ENCODE peak calls at places on chromosomes 5 and 9, in nine cellular contexts. One of them, this sample, is unnamed.
A peak's percentile ranks its signal among the peaks of the same experiment; 100 is the strongest.

GRCh38 chr9:69891696-69892095 is 71.1 kb downstream of the CFAP95 start:
- DNase-seq in cardiac muscle cell: no peak
- DNase-seq in aorta: no peak
- DNase-seq in heart left ventricle: no peak
- DNase-seq in neuronal stem cell: no peak
- DNase-seq in NT2/D1: no peak
- DNase-seq in lower lobe of right lung: no peak
- DNase-seq in DND-41: no peak
- DNase-seq in tibial artery: no peak
- DNase-seq in this sample: no peak

GRCh38 chr9:32384002-32384363 is 460 bp upstream of the ACO1 start:
- DNase-seq in aorta: no peak
- DNase-seq in cardiac muscle cell: no peak
- DNase-seq in lower lobe of right lung: no peak
- DNase-seq in heart left ventricle: no peak
- DNase-seq in DND-41: no peak
- DNase-seq in neuronal stem cell: no peak
- DNase-seq in NT2/D1: no peak
- DNase-seq in tibial artery: no peak
- DNase-seq in this sample: no peak

GRCh38 chr9:117714282-117714681 is 10.1 kb downstream of the TLR4 start:
- DNase-seq in DND-41: no peak
- DNase-seq in neuronal stem cell: no peak
- DNase-seq in tibial artery: no peak
- DNase-seq in cardiac muscle cell: no peak
- DNase-seq in lower lobe of right lung: no peak
- DNase-seq in NT2/D1: no peak
- DNase-seq in heart left ventricle: no peak
- DNase-seq in aorta: no peak
- DNase-seq in this sample: no peak

GRCh38 chr5:81207009-81207408 is 26.1 kb upstream of the CKMT2 start:
- DNase-seq in NT2/D1: no peak
- DNase-seq in cardiac muscle cell: peak; percentile 23
- DNase-seq in neuronal stem cell: no peak
- DNase-seq in aorta: no peak
- DNase-seq in DND-41: peak; percentile 16
- DNase-seq in heart left ventricle: no peak
- DNase-seq in tibial artery: no peak
- DNase-seq in lower lobe of right lung: no peak
- DNase-seq in this sample: no peak

GRCh38 chr9:115888131-115888530 is 265.5 kb upstream of the PAPPA start:
- DNase-seq in aorta: no peak
- DNase-seq in tibial artery: no peak
- DNase-seq in NT2/D1: no peak
- DNase-seq in neuronal stem cell: no peak
- DNase-seq in heart left ventricle: no peak
- DNase-seq in cardiac muscle cell: no peak
- DNase-seq in DND-41: no peak
- DNase-seq in lower lobe of right lung: no peak
- DNase-seq in this sample: no peak

GRCh38 chr9:90960941-90961340 is 159.3 kb downstream of the SYK start:
- DNase-seq in DND-41: no peak
- DNase-seq in heart left ventricle: no peak
- DNase-seq in neuronal stem cell: no peak
- DNase-seq in lower lobe of right lung: no peak
- DNase-seq in tibial artery: no peak
- DNase-seq in aorta: no peak
- DNase-seq in cardiac muscle cell: no peak
- DNase-seq in NT2/D1: no peak
- DNase-seq in this sample: no peak

GRCh38 chr9:35935755-35936509 is 22.0 kb downstream of the OR2S2 start:
- DNase-seq in DND-41: no peak
- DNase-seq in lower lobe of right lung: no peak
- DNase-seq in neuronal stem cell: no peak
- DNase-seq in aorta: no peak
- DNase-seq in tibial artery: no peak
- DNase-seq in NT2/D1: no peak
- DNase-seq in heart left ventricle: no peak
- DNase-seq in cardiac muscle cell: no peak
- DNase-seq in this sample: no peak

GRCh38 chr5:102450313-102450990 is 48.3 kb downstream of the SLCO6A1 start:
- DNase-seq in cardiac muscle cell: no peak
- DNase-seq in DND-41: no peak
- DNase-seq in lower lobe of right lung: no peak
- DNase-seq in aorta: no peak
- DNase-seq in tibial artery: no peak
- DNase-seq in heart left ventricle: no peak
- DNase-seq in NT2/D1: peak; percentile 18
- DNase-seq in neuronal stem cell: no peak
- DNase-seq in this sample: no peak

GRCh38 chr5:168583742-168584482 is 4.7 kb upstream of the PANK3 start:
- DNase-seq in DND-41: no peak
- DNase-seq in tibial artery: no peak
- DNase-seq in aorta: no peak
- DNase-seq in heart left ventricle: no peak
- DNase-seq in cardiac muscle cell: no peak
- DNase-seq in NT2/D1: no peak
- DNase-seq in neuronal stem cell: no peak
- DNase-seq in lower lobe of right lung: no peak
- DNase-seq in this sample: no peak

GRCh38 chr9:117249799-117250198 is 165.1 kb downstream of the ASTN2 start:
- DNase-seq in lower lobe of right lung: no peak
- DNase-seq in cardiac muscle cell: no peak
- DNase-seq in aorta: no peak
- DNase-seq in tibial artery: no peak
- DNase-seq in neuronal stem cell: no peak
- DNase-seq in DND-41: no peak
- DNase-seq in NT2/D1: no peak
- DNase-seq in heart left ventricle: no peak
- DNase-seq in this sample: no peak

GRCh38 chr9:130765135-130766030 is 69.7 kb upstream of the ABL1 start:
- DNase-seq in DND-41: no peak
- DNase-seq in lower lobe of right lung: no peak
- DNase-seq in tibial artery: no peak
- DNase-seq in neuronal stem cell: no peak
- DNase-seq in heart left ventricle: no peak
- DNase-seq in cardiac muscle cell: no peak
- DNase-seq in aorta: no peak
- DNase-seq in NT2/D1: no peak
- DNase-seq in this sample: no peak

GRCh38 chr5:34043099-34043876 is at the start of gene C1QTNF3:
- DNase-seq in lower lobe of right lung: no peak
- DNase-seq in DND-41: no peak
- DNase-seq in aorta: peak; percentile 45
- DNase-seq in neuronal stem cell: no peak
- DNase-seq in heart left ventricle: no peak
- DNase-seq in NT2/D1: no peak
- DNase-seq in cardiac muscle cell: no peak
- DNase-seq in tibial artery: peak; percentile 23
- DNase-seq in this sample: no peak

GRCh38 chr5:69359699-69360098 is 9.6 kb downstream of the AK6 start:
- DNase-seq in heart left ventricle: no peak
- DNase-seq in cardiac muscle cell: no peak
- DNase-seq in NT2/D1: no peak
- DNase-seq in lower lobe of right lung: no peak
- DNase-seq in aorta: no peak
- DNase-seq in DND-41: no peak
- DNase-seq in tibial artery: no peak
- DNase-seq in neuronal stem cell: no peak
- DNase-seq in this sample: no peak

GRCh38 chr9:133510926-133511505 is 13.7 kb downstream of the MYMK start:
- DNase-seq in neuronal stem cell: no peak
- DNase-seq in heart left ventricle: no peak
- DNase-seq in DND-41: no peak
- DNase-seq in aorta: no peak
- DNase-seq in tibial artery: no peak
- DNase-seq in NT2/D1: no peak
- DNase-seq in lower lobe of right lung: no peak
- DNase-seq in cardiac muscle cell: no peak
- DNase-seq in this sample: no peak

GRCh38 chr5:10432059-10433008 is 9.3 kb upstream of the ROPN1L start:
- DNase-seq in aorta: no peak
- DNase-seq in cardiac muscle cell: no peak
- DNase-seq in tibial artery: no peak
- DNase-seq in neuronal stem cell: no peak
- DNase-seq in NT2/D1: no peak
- DNase-seq in DND-41: no peak
- DNase-seq in lower lobe of right lung: no peak
- DNase-seq in heart left ventricle: no peak
- DNase-seq in this sample: no peak
- H3K36me3 ChIP-seq in aorta: peaks cover 14% of the 10 kb centered on the region
- H3K36me3 ChIP-seq in cardiac muscle cell: peaks cover 42% of the 10 kb centered on the region
- H3K36me3 ChIP-seq in tibial artery: peaks cover 79% of the 10 kb centered on the region
- H3K36me3 ChIP-seq in neuronal stem cell: peaks cover 25% of the 10 kb centered on the region
- H3K36me3 ChIP-seq in NT2/D1: peaks cover 55% of the 10 kb centered on the region
- H3K36me3 ChIP-seq in DND-41: peaks cover 71% of the 10 kb centered on the region
- H3K36me3 ChIP-seq in lower lobe of right lung: peaks cover 94% of the 10 kb centered on the region
- H3K36me3 ChIP-seq in heart left ventricle: peaks cover 98% of the 10 kb centered on the region
- H3K36me3 ChIP-seq in this sample: peaks cover 14% of the 10 kb centered on the region

GRCh38 chr9:125361837-125362531 is 100.4 kb downstream of the GAPVD1 start:
- DNase-seq in lower lobe of right lung: no peak
- DNase-seq in cardiac muscle cell: peak; percentile 21
- DNase-seq in aorta: no peak
- DNase-seq in NT2/D1: no peak
- DNase-seq in heart left ventricle: no peak
- DNase-seq in neuronal stem cell: no peak
- DNase-seq in tibial artery: no peak
- DNase-seq in DND-41: peak; percentile 10
- DNase-seq in this sample: no peak
- H3K36me3 ChIP-seq in lower lobe of right lung: peaks cover 88% of the 10 kb centered on the region
- H3K36me3 ChIP-seq in cardiac muscle cell: peaks cover 39% of the 10 kb centered on the region
- H3K36me3 ChIP-seq in aorta: no peaks in the 10 kb centered on the region
- H3K36me3 ChIP-seq in NT2/D1: peaks cover 60% of the 10 kb centered on the region
- H3K36me3 ChIP-seq in heart left ventricle: peaks cover 98% of the 10 kb centered on the region
- H3K36me3 ChIP-seq in neuronal stem cell: peaks cover 11% of the 10 kb centered on the region
- H3K36me3 ChIP-seq in tibial artery: peaks cover 91% of the 10 kb centered on the region
- H3K36me3 ChIP-seq in DND-41: peaks cover 66% of the 10 kb centered on the region
- H3K36me3 ChIP-seq in this sample: no peaks in the 10 kb centered on the region

GRCh38 chr5:138160706-138161105 is 17.7 kb downstream of the BRD8 start:
- DNase-seq in DND-41: no peak
- DNase-seq in aorta: no peak
- DNase-seq in tibial artery: no peak
- DNase-seq in heart left ventricle: no peak
- DNase-seq in lower lobe of right lung: no peak
- DNase-seq in NT2/D1: no peak
- DNase-seq in cardiac muscle cell: no peak
- DNase-seq in neuronal stem cell: no peak
- DNase-seq in this sample: no peak

GRCh38 chr5:138159666-138160065 is 18.8 kb downstream of the BRD8 start:
- DNase-seq in cardiac muscle cell: no peak
- DNase-seq in DND-41: no peak
- DNase-seq in neuronal stem cell: no peak
- DNase-seq in aorta: no peak
- DNase-seq in lower lobe of right lung: no peak
- DNase-seq in NT2/D1: no peak
- DNase-seq in tibial artery: no peak
- DNase-seq in heart left ventricle: no peak
- DNase-seq in this sample: no peak

GRCh38 chr5:138169124-138169523 is 9.3 kb downstream of the BRD8 start:
- DNase-seq in neuronal stem cell: no peak
- DNase-seq in NT2/D1: no peak
- DNase-seq in heart left ventricle: no peak
- DNase-seq in lower lobe of right lung: no peak
- DNase-seq in cardiac muscle cell: no peak
- DNase-seq in DND-41: no peak
- DNase-seq in tibial artery: no peak
- DNase-seq in aorta: no peak
- DNase-seq in this sample: no peak

GRCh38 chr5:138163721-138164120 is 14.7 kb downstream of the BRD8 start:
- DNase-seq in neuronal stem cell: no peak
- DNase-seq in DND-41: no peak
- DNase-seq in aorta: no peak
- DNase-seq in lower lobe of right lung: no peak
- DNase-seq in heart left ventricle: no peak
- DNase-seq in cardiac muscle cell: no peak
- DNase-seq in NT2/D1: no peak
- DNase-seq in tibial artery: no peak
- DNase-seq in this sample: no peak
- H3K36me3 ChIP-seq in neuronal stem cell: peaks cover 58% of the 10 kb centered on the region
- H3K36me3 ChIP-seq in DND-41: peaks cover 98% of the 10 kb centered on the region
- H3K36me3 ChIP-seq in aorta: peaks cover 36% of the 10 kb centered on the region
- H3K36me3 ChIP-seq in lower lobe of right lung: peaks cover 100% of the 10 kb centered on the region
- H3K36me3 ChIP-seq in heart left ventricle: peaks cover 100% of the 10 kb centered on the region
- H3K36me3 ChIP-seq in cardiac muscle cell: peaks cover 87% of the 10 kb centered on the region
- H3K36me3 ChIP-seq in NT2/D1: peaks cover 97% of the 10 kb centered on the region
- H3K36me3 ChIP-seq in tibial artery: peaks cover 100% of the 10 kb centered on the region
- H3K36me3 ChIP-seq in this sample: peaks cover 43% of the 10 kb centered on the region

GRCh38 chr5:10367586-10367985 is 14.1 kb downstream of the MARCHF6 start:
- DNase-seq in NT2/D1: no peak
- DNase-seq in DND-41: no peak
- DNase-seq in neuronal stem cell: no peak
- DNase-seq in aorta: no peak
- DNase-seq in heart left ventricle: no peak
- DNase-seq in lower lobe of right lung: no peak
- DNase-seq in cardiac muscle cell: no peak
- DNase-seq in tibial artery: no peak
- DNase-seq in this sample: no peak

GRCh38 chr5:10363519-10364185 is 10.2 kb downstream of the MARCHF6 start:
- DNase-seq in aorta: no peak
- DNase-seq in cardiac muscle cell: no peak
- DNase-seq in NT2/D1: no peak
- DNase-seq in neuronal stem cell: no peak
- DNase-seq in DND-41: no peak
- DNase-seq in tibial artery: no peak
- DNase-seq in lower lobe of right lung: no peak
- DNase-seq in heart left ventricle: no peak
- DNase-seq in this sample: no peak

GRCh38 chr5:10365800-10366199 is 12.3 kb downstream of the MARCHF6 start:
- DNase-seq in lower lobe of right lung: no peak
- DNase-seq in heart left ventricle: no peak
- DNase-seq in neuronal stem cell: no peak
- DNase-seq in cardiac muscle cell: no peak
- DNase-seq in NT2/D1: no peak
- DNase-seq in DND-41: no peak
- DNase-seq in tibial artery: no peak
- DNase-seq in aorta: no peak
- DNase-seq in this sample: no peak

GRCh38 chr5:10366310-10367297 is 13.1 kb downstream of the MARCHF6 start:
- DNase-seq in NT2/D1: no peak
- DNase-seq in aorta: no peak
- DNase-seq in DND-41: no peak
- DNase-seq in lower lobe of right lung: no peak
- DNase-seq in heart left ventricle: no peak
- DNase-seq in neuronal stem cell: no peak
- DNase-seq in tibial artery: no peak
- DNase-seq in cardiac muscle cell: peak; percentile 2
- DNase-seq in this sample: peak; percentile 64

DNA sequence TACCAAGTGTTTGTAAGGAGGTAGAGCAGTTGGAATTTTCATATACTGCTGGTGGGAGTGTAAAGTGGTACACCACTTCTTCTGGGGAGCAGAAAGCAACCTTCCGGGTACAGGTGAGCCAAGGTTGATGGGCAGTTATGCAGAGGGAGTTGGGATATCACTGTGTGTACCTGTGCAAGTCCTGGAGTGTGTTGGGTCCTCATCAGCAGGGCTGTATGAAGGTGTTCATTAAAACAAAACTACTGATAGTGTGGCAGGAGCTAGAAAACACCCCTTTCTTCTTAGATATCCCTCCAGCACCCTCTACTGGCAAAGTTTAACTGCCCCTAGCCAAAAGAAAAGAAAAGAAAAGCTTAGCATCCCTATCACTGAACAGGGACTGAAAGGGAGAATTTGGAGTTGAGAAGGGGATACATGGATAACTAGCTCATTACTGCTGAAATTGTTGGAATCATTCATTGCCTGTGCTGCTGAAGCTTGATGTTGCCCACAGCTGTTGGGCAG is 10.7 kb downstream of the MARCHF6 start:
- DNase-seq in cardiac muscle cell: no peak
- DNase-seq in lower lobe of right lung: no peak
- DNase-seq in NT2/D1: no peak
- DNase-seq in tibial artery: no peak
- DNase-seq in neuronal stem cell: no peak
- DNase-seq in DND-41: no peak
- DNase-seq in aorta: no peak
- DNase-seq in heart left ventricle: no peak
- DNase-seq in this sample: no peak
- H3K36me3 ChIP-seq in cardiac muscle cell: no peaks in the 10 kb centered on the region
- H3K36me3 ChIP-seq in lower lobe of right lung: no peaks in the 10 kb centered on the region
- H3K36me3 ChIP-seq in NT2/D1: no peaks in the 10 kb centered on the region
- H3K36me3 ChIP-seq in tibial artery: no peaks in the 10 kb centered on the region
- H3K36me3 ChIP-seq in neuronal stem cell: peaks cover 2% of the 10 kb centered on the region
- H3K36me3 ChIP-seq in DND-41: peaks cover 3% of the 10 kb centered on the region
- H3K36me3 ChIP-seq in aorta: no peaks in the 10 kb centered on the region
- H3K36me3 ChIP-seq in heart left ventricle: no peaks in the 10 kb centered on the region
- H3K36me3 ChIP-seq in this sample: no peaks in the 10 kb centered on the region

This sample was measured in mucosa of descending colon.